ENCODE peak calls at places on chromosomes 13 and 19, in four cellular contexts. One of them, this sample, is unnamed.

GRCh38 chr19:46133101-46133627 is 8.7 kb upstream of the IGFL3 start:
- DNase-seq in stimulated activated CD4-positive, alpha-beta T cell treated with anti-CD3 and anti-CD28 coated beads, Interleukin-1b, Interleukin-23, amount 100 ng/mL, for 24 hours: no peak
- DNase-seq in CD8-positive, alpha-beta T cell: no peak
- DNase-seq in neuronal stem cell: peak
- DNase-seq in this sample: peak

GRCh38 chr13:23876265-23876664 is 12.9 kb downstream of the MIPEP start:
- DNase-seq in stimulated activated CD4-positive, alpha-beta T cell treated with anti-CD3 and anti-CD28 coated beads, Interleukin-1b, Interleukin-23, amount 100 ng/mL, for 24 hours: no peak
- DNase-seq in CD8-positive, alpha-beta T cell: no peak
- DNase-seq in neuronal stem cell: no peak
- DNase-seq in this sample: no peak

GRCh38 chr19:18514800-18515682 is 6.8 kb downstream of the ELL start:
- DNase-seq in stimulated activated CD4-positive, alpha-beta T cell treated with anti-CD3 and anti-CD28 coated beads, Interleukin-1b, Interleukin-23, amount 100 ng/mL, for 24 hours: no peak
- DNase-seq in CD8-positive, alpha-beta T cell: no peak
- DNase-seq in neuronal stem cell: no peak
- DNase-seq in this sample: no peak

GRCh38 chr19:1979642-1980041 is 35.9 kb downstream of the BTBD2 start:
- DNase-seq in stimulated activated CD4-positive, alpha-beta T cell treated with anti-CD3 and anti-CD28 coated beads, Interleukin-1b, Interleukin-23, amount 100 ng/mL, for 24 hours: no peak
- DNase-seq in CD8-positive, alpha-beta T cell: no peak
- DNase-seq in neuronal stem cell: no peak
- DNase-seq in this sample: no peak

GRCh38 chr13:93861818-93862217 is 617.7 kb downstream of the DCT start:
- DNase-seq in stimulated activated CD4-positive, alpha-beta T cell treated with anti-CD3 and anti-CD28 coated beads, Interleukin-1b, Interleukin-23, amount 100 ng/mL, for 24 hours: no peak
- DNase-seq in CD8-positive, alpha-beta T cell: no peak
- DNase-seq in neuronal stem cell: no peak
- DNase-seq in this sample: no peak

GRCh38 chr19:38650911-38651584 is 3.6 kb downstream of the ACTN4 start:
- DNase-seq in stimulated activated CD4-positive, alpha-beta T cell treated with anti-CD3 and anti-CD28 coated beads, Interleukin-1b, Interleukin-23, amount 100 ng/mL, for 24 hours: no peak
- DNase-seq in CD8-positive, alpha-beta T cell: no peak
- DNase-seq in neuronal stem cell: no peak
- DNase-seq in this sample: no peak

GRCh38 chr19:50344661-50345318 is 15.6 kb upstream of the KCNC3 start:
- DNase-seq in stimulated activated CD4-positive, alpha-beta T cell treated with anti-CD3 and anti-CD28 coated beads, Interleukin-1b, Interleukin-23, amount 100 ng/mL, for 24 hours: no peak
- DNase-seq in CD8-positive, alpha-beta T cell: no peak
- DNase-seq in neuronal stem cell: no peak
- DNase-seq in this sample: no peak

GRCh38 chr19:55346725-55347441 is 7.2 kb downstream of the KMT5C start:
- DNase-seq in stimulated activated CD4-positive, alpha-beta T cell treated with anti-CD3 and anti-CD28 coated beads, Interleukin-1b, Interleukin-23, amount 100 ng/mL, for 24 hours: no peak
- DNase-seq in CD8-positive, alpha-beta T cell: no peak
- DNase-seq in neuronal stem cell: no peak
- DNase-seq in this sample: no peak

GRCh38 chr13:112119192-112120030 is 52.5 kb downstream of the SOX1 start:
- DNase-seq in stimulated activated CD4-positive, alpha-beta T cell treated with anti-CD3 and anti-CD28 coated beads, Interleukin-1b, Interleukin-23, amount 100 ng/mL, for 24 hours: no peak
- DNase-seq in CD8-positive, alpha-beta T cell: no peak
- DNase-seq in neuronal stem cell: no peak
- DNase-seq in this sample: no peak

GRCh38 chr19:34502582-34503545 is 21.3 kb downstream of the WTIP start:
- DNase-seq in stimulated activated CD4-positive, alpha-beta T cell treated with anti-CD3 and anti-CD28 coated beads, Interleukin-1b, Interleukin-23, amount 100 ng/mL, for 24 hours: no peak
- DNase-seq in CD8-positive, alpha-beta T cell: no peak
- DNase-seq in neuronal stem cell: no peak
- DNase-seq in this sample: no peak

This sample was measured in endothelial cell.